ENCODE peak calls at places on chromosomes 12 and 14, in eight cellular contexts. One of them, this sample, is unnamed.

GRCh38 chr12:6953417-6954315 is 2.5 kb downstream of the PTPN6 start:
- DNase-seq in endothelial cell: peak
- DNase-seq in GM13976: peak
- DNase-seq in suprapubic skin: peak
- DNase-seq in Calu3: no peak
- DNase-seq in cardiac fibroblast: peak
- DNase-seq in WTC11: no peak
- DNase-seq in progenitor cell of endocrine pancreas: no peak
- DNase-seq in this sample: no peak

GRCh38 chr12:22658214-22658613 is 33.2 kb downstream of the ETNK1 start:
- DNase-seq in Calu3: no peak
- DNase-seq in endothelial cell: no peak
- DNase-seq in WTC11: no peak
- DNase-seq in GM13976: no peak
- DNase-seq in suprapubic skin: no peak
- DNase-seq in cardiac fibroblast: peak
- DNase-seq in progenitor cell of endocrine pancreas: no peak
- DNase-seq in this sample: no peak

GRCh38 chr12:54001283-54002187 is 1.6 kb downstream of the HOXC9 start:
- DNase-seq in Calu3: no peak
- DNase-seq in GM13976: no peak
- DNase-seq in WTC11: no peak
- DNase-seq in suprapubic skin: no peak
- DNase-seq in cardiac fibroblast: no peak
- DNase-seq in progenitor cell of endocrine pancreas: no peak
- DNase-seq in endothelial cell: no peak
- DNase-seq in this sample: no peak

GRCh38 chr12:124938606-124939427 is 24.4 kb upstream of the UBC start:
- DNase-seq in GM13976: peak
- DNase-seq in progenitor cell of endocrine pancreas: no peak
- DNase-seq in endothelial cell: peak
- DNase-seq in Calu3: peak
- DNase-seq in WTC11: peak
- DNase-seq in cardiac fibroblast: peak
- DNase-seq in suprapubic skin: peak
- DNase-seq in this sample: no peak

GRCh38 chr14:72434856-72435255 is 459.0 kb downstream of the DPF3 start:
- DNase-seq in WTC11: no peak
- DNase-seq in progenitor cell of endocrine pancreas: no peak
- DNase-seq in suprapubic skin: no peak
- DNase-seq in cardiac fibroblast: no peak
- DNase-seq in endothelial cell: no peak
- DNase-seq in Calu3: no peak
- DNase-seq in GM13976: no peak
- DNase-seq in this sample: no peak

GRCh38 chr12:107594995-107595394 is 90.6 kb upstream of the PWP1 start:
- DNase-seq in Calu3: no peak
- DNase-seq in WTC11: no peak
- DNase-seq in suprapubic skin: no peak
- DNase-seq in cardiac fibroblast: no peak
- DNase-seq in endothelial cell: no peak
- DNase-seq in progenitor cell of endocrine pancreas: no peak
- DNase-seq in GM13976: no peak
- DNase-seq in this sample: no peak

GRCh38 chr12:30928356-30929264 is 2.1 kb downstream of the TSPAN11 start:
- DNase-seq in progenitor cell of endocrine pancreas: no peak
- DNase-seq in GM13976: no peak
- DNase-seq in WTC11: no peak
- DNase-seq in Calu3: no peak
- DNase-seq in cardiac fibroblast: no peak
- DNase-seq in suprapubic skin: peak
- DNase-seq in endothelial cell: no peak
- DNase-seq in this sample: no peak

GRCh38 chr12:112112423-112113132 is 4.0 kb upstream of the NAA25 start:
- DNase-seq in progenitor cell of endocrine pancreas: no peak
- DNase-seq in suprapubic skin: peak
- DNase-seq in Calu3: peak
- DNase-seq in WTC11: no peak
- DNase-seq in GM13976: no peak
- DNase-seq in cardiac fibroblast: no peak
- DNase-seq in endothelial cell: no peak
- DNase-seq in this sample: no peak

GRCh38 chr12:89183985-89184435 is 168.3 kb downstream of the DUSP6 start:
- DNase-seq in cardiac fibroblast: peak
- DNase-seq in suprapubic skin: peak
- DNase-seq in progenitor cell of endocrine pancreas: no peak
- DNase-seq in GM13976: no peak
- DNase-seq in Calu3: no peak
- DNase-seq in endothelial cell: no peak
- DNase-seq in WTC11: no peak
- DNase-seq in this sample: no peak

GRCh38 chr14:61125314-61126082 is 144.5 kb downstream of the SLC38A6 start:
- DNase-seq in Calu3: no peak
- DNase-seq in WTC11: no peak
- DNase-seq in progenitor cell of endocrine pancreas: no peak
- DNase-seq in cardiac fibroblast: no peak
- DNase-seq in GM13976: no peak
- DNase-seq in suprapubic skin: no peak
- DNase-seq in endothelial cell: no peak
- DNase-seq in this sample: no peak

GRCh38 chr14:30196861-30197260 is 269.2 kb upstream of the PRKD1 start:
- DNase-seq in Calu3: no peak
- DNase-seq in WTC11: no peak
- DNase-seq in progenitor cell of endocrine pancreas: no peak
- DNase-seq in suprapubic skin: no peak
- DNase-seq in cardiac fibroblast: no peak
- DNase-seq in GM13976: no peak
- DNase-seq in endothelial cell: no peak
- DNase-seq in this sample: no peak

GRCh38 chr12:42502671-42503070 is 86.9 kb downstream of the PRICKLE1 start:
- DNase-seq in Calu3: no peak
- DNase-seq in progenitor cell of endocrine pancreas: no peak
- DNase-seq in suprapubic skin: no peak
- DNase-seq in cardiac fibroblast: no peak
- DNase-seq in GM13976: no peak
- DNase-seq in endothelial cell: no peak
- DNase-seq in WTC11: no peak
- DNase-seq in this sample: no peak

GRCh38 chr14:93317836-93318807 is 14.7 kb downstream of the BTBD7 start:
- DNase-seq in suprapubic skin: no peak
- DNase-seq in cardiac fibroblast: peak
- DNase-seq in progenitor cell of endocrine pancreas: no peak
- DNase-seq in GM13976: no peak
- DNase-seq in WTC11: no peak
- DNase-seq in endothelial cell: no peak
- DNase-seq in Calu3: peak
- DNase-seq in this sample: no peak

GRCh38 chr14:30550335-30550734 is 8.6 kb upstream of the G2E3 start:
- DNase-seq in WTC11: no peak
- DNase-seq in cardiac fibroblast: no peak
- DNase-seq in GM13976: no peak
- DNase-seq in endothelial cell: no peak
- DNase-seq in progenitor cell of endocrine pancreas: no peak
- DNase-seq in Calu3: no peak
- DNase-seq in suprapubic skin: no peak
- DNase-seq in this sample: no peak

GRCh38 chr14:55157080-55157479 is 28.0 kb downstream of the LGALS3 start:
- DNase-seq in suprapubic skin: no peak
- DNase-seq in WTC11: no peak
- DNase-seq in cardiac fibroblast: no peak
- DNase-seq in progenitor cell of endocrine pancreas: no peak
- DNase-seq in GM13976: no peak
- DNase-seq in endothelial cell: no peak
- DNase-seq in Calu3: no peak
- DNase-seq in this sample: no peak

GRCh38 chr14:55158412-55158811 is 29.4 kb downstream of the LGALS3 start:
- DNase-seq in GM13976: no peak
- DNase-seq in Calu3: no peak
- DNase-seq in WTC11: no peak
- DNase-seq in suprapubic skin: no peak
- DNase-seq in progenitor cell of endocrine pancreas: no peak
- DNase-seq in cardiac fibroblast: no peak
- DNase-seq in endothelial cell: no peak
- DNase-seq in this sample: no peak

DNA sequence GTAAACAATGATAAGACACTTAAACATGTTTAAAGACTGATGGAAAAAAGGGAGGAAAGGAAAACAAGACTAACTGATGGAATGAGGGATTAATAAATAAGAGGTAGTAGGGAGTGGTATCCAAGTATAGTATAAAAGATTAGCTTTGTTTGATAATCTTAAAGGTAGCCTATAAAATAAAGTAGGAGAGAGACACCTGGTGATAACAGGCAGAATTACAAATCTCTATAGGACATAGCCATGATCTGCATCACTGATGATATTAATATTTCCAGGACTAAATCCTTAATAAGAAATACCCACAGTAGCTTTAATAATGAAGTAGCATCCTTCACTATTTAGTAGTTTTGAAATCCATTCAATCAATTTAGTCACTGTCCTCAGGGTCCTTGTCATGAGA is 30.4 kb downstream of the DLGAP5 start:
- DNase-seq in progenitor cell of endocrine pancreas: no peak
- DNase-seq in cardiac fibroblast: peak
- DNase-seq in GM13976: peak
- DNase-seq in endothelial cell: no peak
- DNase-seq in Calu3: no peak
- DNase-seq in suprapubic skin: no peak
- DNase-seq in WTC11: no peak
- DNase-seq in this sample: no peak
- TF ChIP-seq CTCF in progenitor cell of endocrine pancreas: peak
- TF ChIP-seq CTCF in cardiac fibroblast: peak
- TF ChIP-seq CTCF in GM13976: no peak
- TF ChIP-seq CTCF in endothelial cell: no peak
- TF ChIP-seq CTCF in Calu3: no peak
- TF ChIP-seq CTCF in suprapubic skin: peak
- TF ChIP-seq CTCF in WTC11: no peak
- TF ChIP-seq CTCF in this sample: peak

GRCh38 chr12:110613771-110614684 is at the start of gene TCTN1:
- DNase-seq in Calu3: peak
- DNase-seq in cardiac fibroblast: peak
- DNase-seq in endothelial cell: peak
- DNase-seq in WTC11: peak
- DNase-seq in GM13976: peak
- DNase-seq in progenitor cell of endocrine pancreas: peak
- DNase-seq in suprapubic skin: peak
- DNase-seq in this sample: peak
- TF ChIP-seq CTCF in Calu3: no peak
- TF ChIP-seq CTCF in cardiac fibroblast: no peak
- TF ChIP-seq CTCF in endothelial cell: no peak
- TF ChIP-seq CTCF in WTC11: no peak
- TF ChIP-seq CTCF in GM13976: no peak
- TF ChIP-seq CTCF in progenitor cell of endocrine pancreas: no peak
- TF ChIP-seq CTCF in suprapubic skin: no peak
- TF ChIP-seq CTCF in this sample: no peak

DNA sequence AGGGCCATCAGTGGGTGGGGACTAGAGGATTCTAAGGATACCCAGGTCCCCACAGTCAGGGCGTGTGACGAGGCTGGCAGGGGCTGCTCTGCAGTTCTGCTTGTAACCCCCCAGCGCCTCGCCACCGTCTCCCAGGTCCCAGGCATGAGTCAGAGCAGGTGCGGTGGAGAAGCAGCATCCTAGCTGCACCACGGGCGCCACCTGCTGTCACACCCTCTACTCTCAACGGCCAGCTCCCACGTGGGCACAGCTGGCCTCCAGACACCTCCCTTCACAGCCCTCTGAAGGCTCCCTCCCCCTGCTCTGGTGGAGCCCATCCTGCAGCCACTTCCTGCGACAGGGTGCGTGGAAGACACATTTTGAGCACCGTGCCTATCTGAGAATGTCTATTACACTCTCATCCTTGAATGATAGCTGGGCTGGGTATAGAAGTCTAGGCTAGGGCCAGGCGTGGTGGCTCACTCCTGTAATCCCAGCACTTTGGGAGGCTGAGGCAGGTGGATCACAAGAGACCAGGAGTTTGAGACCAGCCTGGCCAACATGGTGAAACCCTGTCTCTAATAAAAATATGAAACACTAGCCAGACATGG is 6.9 kb upstream of the NUDT14 start:
- DNase-seq in endothelial cell: no peak
- DNase-seq in Calu3: peak
- DNase-seq in cardiac fibroblast: no peak
- DNase-seq in suprapubic skin: no peak
- DNase-seq in GM13976: no peak
- DNase-seq in progenitor cell of endocrine pancreas: no peak
- DNase-seq in WTC11: peak
- DNase-seq in this sample: no peak
- TF ChIP-seq CTCF in endothelial cell: no peak
- TF ChIP-seq CTCF in Calu3: peak
- TF ChIP-seq CTCF in cardiac fibroblast: no peak
- TF ChIP-seq CTCF in suprapubic skin: no peak
- TF ChIP-seq CTCF in GM13976: no peak
- TF ChIP-seq CTCF in progenitor cell of endocrine pancreas: no peak
- TF ChIP-seq CTCF in WTC11: no peak
- TF ChIP-seq CTCF in this sample: no peak

GRCh38 chr14:100030441-100031153 is 34.6 kb upstream of the EVL start:
- DNase-seq in WTC11: no peak
- DNase-seq in suprapubic skin: no peak
- DNase-seq in endothelial cell: no peak
- DNase-seq in GM13976: no peak
- DNase-seq in progenitor cell of endocrine pancreas: no peak
- DNase-seq in Calu3: no peak
- DNase-seq in cardiac fibroblast: peak
- DNase-seq in this sample: no peak

GRCh38 chr14:100028990-100029677 is 36.1 kb upstream of the EVL start:
- DNase-seq in endothelial cell: no peak
- DNase-seq in Calu3: no peak
- DNase-seq in WTC11: no peak
- DNase-seq in cardiac fibroblast: peak
- DNase-seq in progenitor cell of endocrine pancreas: no peak
- DNase-seq in suprapubic skin: no peak
- DNase-seq in GM13976: no peak
- DNase-seq in this sample: no peak

GRCh38 chr14:100032749-100033148 is 32.5 kb upstream of the EVL start:
- DNase-seq in cardiac fibroblast: no peak
- DNase-seq in progenitor cell of endocrine pancreas: no peak
- DNase-seq in GM13976: no peak
- DNase-seq in WTC11: no peak
- DNase-seq in endothelial cell: no peak
- DNase-seq in suprapubic skin: no peak
- DNase-seq in Calu3: no peak
- DNase-seq in this sample: no peak

GRCh38 chr14:100033347-100034052 is 31.7 kb upstream of the EVL start:
- DNase-seq in progenitor cell of endocrine pancreas: no peak
- DNase-seq in suprapubic skin: no peak
- DNase-seq in GM13976: no peak
- DNase-seq in endothelial cell: no peak
- DNase-seq in Calu3: no peak
- DNase-seq in cardiac fibroblast: no peak
- DNase-seq in WTC11: no peak
- DNase-seq in this sample: no peak

GRCh38 chr14:100031506-100032281 is 33.5 kb upstream of the EVL start:
- DNase-seq in cardiac fibroblast: peak
- DNase-seq in suprapubic skin: no peak
- DNase-seq in endothelial cell: no peak
- DNase-seq in WTC11: no peak
- DNase-seq in Calu3: peak
- DNase-seq in progenitor cell of endocrine pancreas: no peak
- DNase-seq in GM13976: no peak
- DNase-seq in this sample: peak
- TF ChIP-seq CTCF in cardiac fibroblast: no peak
- TF ChIP-seq CTCF in suprapubic skin: no peak
- TF ChIP-seq CTCF in endothelial cell: no peak
- TF ChIP-seq CTCF in WTC11: no peak
- TF ChIP-seq CTCF in Calu3: no peak
- TF ChIP-seq CTCF in progenitor cell of endocrine pancreas: no peak
- TF ChIP-seq CTCF in GM13976: no peak
- TF ChIP-seq CTCF in this sample: peak